ENCODE peak calls at places on chromosomes 6 and 20, in eight cellular contexts. One of them, this sample, is unnamed.

GRCh38 chr6:20610636-20611200 is 76.5 kb downstream of the CDKAL1 start:
- DNase-seq in fibroblast of the aortic adventitia: peak; percentile 56
- DNase-seq in fibroblast of villous mesenchyme: peak; percentile 69
- DNase-seq in IMR-90: peak; percentile 28
- DNase-seq in cardiac fibroblast: peak; percentile 59
- DNase-seq in lower leg skin: no peak
- DNase-seq in PC-3: no peak
- DNase-seq in foreskin fibroblast: peak; percentile 45
- DNase-seq in this sample: no peak

GRCh38 chr6:98416027-98416426 is 418.3 kb upstream of the POU3F2 start:
- DNase-seq in fibroblast of the aortic adventitia: no peak
- DNase-seq in lower leg skin: no peak
- DNase-seq in cardiac fibroblast: no peak
- DNase-seq in IMR-90: no peak
- DNase-seq in foreskin fibroblast: no peak
- DNase-seq in PC-3: no peak
- DNase-seq in fibroblast of villous mesenchyme: no peak
- DNase-seq in this sample: no peak

GRCh38 chr6:68967549-68968300 is 332.6 kb downstream of the ADGRB3 start:
- DNase-seq in foreskin fibroblast: peak; percentile 62
- DNase-seq in fibroblast of villous mesenchyme: peak; percentile 44
- DNase-seq in PC-3: peak; percentile 59
- DNase-seq in cardiac fibroblast: peak; percentile 64
- DNase-seq in fibroblast of the aortic adventitia: peak; percentile 60
- DNase-seq in IMR-90: peak; percentile 29
- DNase-seq in lower leg skin: peak; percentile 23
- DNase-seq in this sample: peak; percentile 68

GRCh38 chr6:108651781-108652227 is 91.1 kb downstream of the FOXO3 start:
- DNase-seq in fibroblast of the aortic adventitia: peak; percentile 96
- DNase-seq in lower leg skin: peak; percentile 64
- DNase-seq in fibroblast of villous mesenchyme: peak; percentile 86
- DNase-seq in foreskin fibroblast: peak; percentile 88
- DNase-seq in cardiac fibroblast: peak; percentile 87
- DNase-seq in PC-3: peak; percentile 16
- DNase-seq in IMR-90: peak; percentile 92
- DNase-seq in this sample: no peak

GRCh38 chr6:6916598-6916997 is 191.2 kb upstream of the RREB1 start:
- DNase-seq in cardiac fibroblast: peak; percentile 43
- DNase-seq in fibroblast of villous mesenchyme: no peak
- DNase-seq in foreskin fibroblast: no peak
- DNase-seq in fibroblast of the aortic adventitia: no peak
- DNase-seq in IMR-90: no peak
- DNase-seq in PC-3: no peak
- DNase-seq in lower leg skin: no peak
- DNase-seq in this sample: no peak

GRCh38 chr6:1812487-1812886 is 202.8 kb downstream of the FOXC1 start:
- DNase-seq in cardiac fibroblast: no peak
- DNase-seq in PC-3: no peak
- DNase-seq in foreskin fibroblast: no peak
- DNase-seq in fibroblast of villous mesenchyme: no peak
- DNase-seq in IMR-90: no peak
- DNase-seq in fibroblast of the aortic adventitia: no peak
- DNase-seq in lower leg skin: no peak
- DNase-seq in this sample: no peak

GRCh38 chr6:19180348-19181073 is 656.7 kb upstream of the ID4 start:
- DNase-seq in foreskin fibroblast: no peak
- DNase-seq in fibroblast of villous mesenchyme: peak; percentile 38
- DNase-seq in cardiac fibroblast: peak; percentile 21
- DNase-seq in IMR-90: no peak
- DNase-seq in PC-3: no peak
- DNase-seq in lower leg skin: peak; percentile 87
- DNase-seq in fibroblast of the aortic adventitia: peak; percentile 51
- DNase-seq in this sample: no peak

GRCh38 chr20:14009206-14009605 is 13.9 kb downstream of the MACROD2 start:
- DNase-seq in foreskin fibroblast: peak; percentile 8
- DNase-seq in PC-3: peak; percentile 25
- DNase-seq in fibroblast of the aortic adventitia: no peak
- DNase-seq in lower leg skin: no peak
- DNase-seq in cardiac fibroblast: no peak
- DNase-seq in fibroblast of villous mesenchyme: no peak
- DNase-seq in IMR-90: no peak
- DNase-seq in this sample: no peak

GRCh38 chr20:62323980-62324906 is 21.4 kb downstream of the ADRM1 start:
- DNase-seq in fibroblast of the aortic adventitia: no peak
- DNase-seq in lower leg skin: no peak
- DNase-seq in PC-3: no peak
- DNase-seq in fibroblast of villous mesenchyme: no peak
- DNase-seq in IMR-90: no peak
- DNase-seq in cardiac fibroblast: no peak
- DNase-seq in foreskin fibroblast: no peak
- DNase-seq in this sample: no peak

GRCh38 chr6:135087803-135088202 is 33.2 kb upstream of the HBS1L start:
- DNase-seq in lower leg skin: no peak
- DNase-seq in cardiac fibroblast: peak; percentile 10
- DNase-seq in fibroblast of the aortic adventitia: no peak
- DNase-seq in PC-3: no peak
- DNase-seq in foreskin fibroblast: no peak
- DNase-seq in IMR-90: no peak
- DNase-seq in fibroblast of villous mesenchyme: peak; percentile 30
- DNase-seq in this sample: no peak

GRCh38 chr6:4180653-4181255 is 45.4 kb upstream of the ECI2 start:
- DNase-seq in fibroblast of villous mesenchyme: peak; percentile 41
- DNase-seq in PC-3: peak; percentile 33
- DNase-seq in cardiac fibroblast: peak; percentile 66
- DNase-seq in lower leg skin: no peak
- DNase-seq in IMR-90: peak; percentile 63
- DNase-seq in foreskin fibroblast: no peak
- DNase-seq in fibroblast of the aortic adventitia: peak; percentile 43
- DNase-seq in this sample: peak; percentile 78

GRCh38 chr6:110590821-110591351 is 114.5 kb upstream of the SLC22A16 start:
- DNase-seq in PC-3: no peak
- DNase-seq in IMR-90: peak; percentile 71
- DNase-seq in fibroblast of villous mesenchyme: no peak
- DNase-seq in foreskin fibroblast: peak; percentile 25
- DNase-seq in cardiac fibroblast: peak; percentile 59
- DNase-seq in lower leg skin: no peak
- DNase-seq in fibroblast of the aortic adventitia: peak; percentile 15
- DNase-seq in this sample: peak; percentile 65

GRCh38 chr6:116217069-116217468 is 36.8 kb downstream of the TSPYL4 start:
- DNase-seq in fibroblast of villous mesenchyme: peak; percentile 52
- DNase-seq in foreskin fibroblast: peak; percentile 64
- DNase-seq in lower leg skin: no peak
- DNase-seq in IMR-90: peak; percentile 52
- DNase-seq in fibroblast of the aortic adventitia: peak; percentile 70
- DNase-seq in cardiac fibroblast: peak; percentile 73
- DNase-seq in PC-3: peak; percentile 61
- DNase-seq in this sample: peak; percentile 31

GRCh38 chr6:121897337-121897760 is 461.9 kb downstream of the GJA1 start:
- DNase-seq in cardiac fibroblast: peak; percentile 45
- DNase-seq in PC-3: no peak
- DNase-seq in lower leg skin: no peak
- DNase-seq in foreskin fibroblast: peak; percentile 44
- DNase-seq in IMR-90: peak; percentile 44
- DNase-seq in fibroblast of the aortic adventitia: peak; percentile 82
- DNase-seq in fibroblast of villous mesenchyme: peak; percentile 25
- DNase-seq in this sample: no peak

GRCh38 chr6:41682056-41682477 is 43.8 kb downstream of the MDFI start:
- DNase-seq in IMR-90: peak; percentile 86
- DNase-seq in PC-3: peak; percentile 90
- DNase-seq in foreskin fibroblast: peak; percentile 93
- DNase-seq in lower leg skin: peak; percentile 78
- DNase-seq in cardiac fibroblast: peak; percentile 94
- DNase-seq in fibroblast of the aortic adventitia: peak; percentile 86
- DNase-seq in fibroblast of villous mesenchyme: peak; percentile 90
- DNase-seq in this sample: peak; percentile 81

DNA sequence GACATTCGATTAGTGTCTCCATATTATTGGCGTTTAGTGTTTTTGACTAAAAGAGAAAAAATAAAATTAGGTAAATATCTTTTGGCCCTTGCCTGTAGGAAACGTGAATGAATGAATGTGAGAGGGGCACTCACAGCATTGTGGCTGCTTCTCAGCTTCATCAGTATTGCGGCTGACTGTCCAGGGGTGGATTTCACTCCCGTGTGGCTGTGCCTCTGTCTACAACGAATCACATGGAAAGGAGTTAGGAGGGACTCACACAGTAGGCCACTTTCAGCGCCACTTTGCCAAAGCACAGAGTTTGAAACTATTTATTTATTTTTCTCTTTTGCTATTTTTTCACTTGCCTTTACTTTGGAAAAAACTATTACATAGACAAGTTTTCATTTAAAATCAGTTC is 805 bp downstream of the TAGAP start:
- DNase-seq in foreskin fibroblast: no peak
- DNase-seq in lower leg skin: no peak
- DNase-seq in PC-3: no peak
- DNase-seq in IMR-90: no peak
- DNase-seq in fibroblast of villous mesenchyme: no peak
- DNase-seq in cardiac fibroblast: no peak
- DNase-seq in fibroblast of the aortic adventitia: no peak
- DNase-seq in this sample: no peak
- H3K4me3 ChIP-seq in foreskin fibroblast: no peak overlapping the region
- H3K4me3 ChIP-seq in lower leg skin: no peak overlapping the region
- H3K4me3 ChIP-seq in PC-3: no peak overlapping the region
- H3K4me3 ChIP-seq in IMR-90: no peak overlapping the region
- H3K4me3 ChIP-seq in fibroblast of villous mesenchyme: no peak overlapping the region
- H3K4me3 ChIP-seq in cardiac fibroblast: no peak overlapping the region
- H3K4me3 ChIP-seq in fibroblast of the aortic adventitia: no peak overlapping the region
- H3K4me3 ChIP-seq in this sample: peak overlapping the region; percentile 62

DNA sequence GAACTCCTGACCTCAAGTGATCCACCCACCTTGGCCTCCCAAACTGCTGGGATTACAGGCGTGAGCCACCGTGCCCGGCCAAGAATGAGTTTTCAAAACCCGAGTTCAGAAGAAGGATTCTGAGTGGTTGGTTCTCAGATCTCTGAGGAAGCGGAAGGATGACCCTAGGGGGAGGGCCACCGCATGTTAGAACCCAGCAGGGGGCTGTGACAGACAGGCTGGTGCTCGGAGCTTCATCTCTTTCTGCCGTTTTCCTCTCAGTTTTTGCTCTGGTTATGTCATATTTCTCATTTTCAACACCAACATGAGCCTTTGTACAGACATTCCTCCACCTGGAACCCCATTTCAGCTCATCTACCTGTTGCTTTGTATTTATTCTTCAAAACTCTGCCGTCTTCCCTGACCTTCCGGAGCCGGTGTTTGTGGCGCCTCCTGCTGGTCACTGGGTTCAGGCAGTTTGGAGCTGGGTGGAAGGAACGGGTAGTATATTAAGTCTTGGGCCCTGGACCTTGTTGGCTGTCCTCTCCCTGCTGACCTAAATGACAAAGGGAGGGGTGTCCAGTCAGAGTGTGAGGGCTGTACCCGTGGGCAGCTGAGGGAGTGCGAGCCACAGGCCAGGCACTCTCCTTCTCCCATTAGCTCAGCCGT is at the start of gene DEFB123:
- DNase-seq in IMR-90: no peak
- DNase-seq in fibroblast of the aortic adventitia: no peak
- DNase-seq in fibroblast of villous mesenchyme: no peak
- DNase-seq in lower leg skin: no peak
- DNase-seq in cardiac fibroblast: no peak
- DNase-seq in PC-3: no peak
- DNase-seq in foreskin fibroblast: no peak
- DNase-seq in this sample: no peak
- TF ChIP-seq CTCF in IMR-90: no peak
- TF ChIP-seq CTCF in fibroblast of the aortic adventitia: peak; percentile 25
- TF ChIP-seq CTCF in fibroblast of villous mesenchyme: no peak
- TF ChIP-seq CTCF in lower leg skin: no peak
- TF ChIP-seq CTCF in cardiac fibroblast: peak; percentile 32
- TF ChIP-seq CTCF in PC-3: peak; percentile 54
- TF ChIP-seq CTCF in foreskin fibroblast: no peak
- TF ChIP-seq CTCF in this sample: peak; percentile 37

GRCh38 chr6:77462359-77463307 is 658 bp downstream of the HTR1B start:
- DNase-seq in fibroblast of the aortic adventitia: no peak
- DNase-seq in cardiac fibroblast: peak; percentile 62
- DNase-seq in PC-3: no peak
- DNase-seq in IMR-90: no peak
- DNase-seq in lower leg skin: no peak
- DNase-seq in foreskin fibroblast: peak; percentile 75
- DNase-seq in fibroblast of villous mesenchyme: peak; percentile 73
- DNase-seq in this sample: peak; percentile 7
- H3K4me3 ChIP-seq in fibroblast of the aortic adventitia: no peak overlapping the region
- H3K4me3 ChIP-seq in cardiac fibroblast: peak overlapping the region; percentile 64
- H3K4me3 ChIP-seq in PC-3: no peak overlapping the region
- H3K4me3 ChIP-seq in IMR-90: peak overlapping the region; percentile 48
- H3K4me3 ChIP-seq in lower leg skin: no peak overlapping the region
- H3K4me3 ChIP-seq in foreskin fibroblast: peak overlapping the region; percentile 52
- H3K4me3 ChIP-seq in fibroblast of villous mesenchyme: peak overlapping the region; percentile 81
- H3K4me3 ChIP-seq in this sample: no peak overlapping the region

GRCh38 chr20:46090095-46090388 is 280 bp upstream of the NCOA5 start:
- DNase-seq in cardiac fibroblast: no peak
- DNase-seq in lower leg skin: no peak
- DNase-seq in PC-3: no peak
- DNase-seq in fibroblast of villous mesenchyme: no peak
- DNase-seq in fibroblast of the aortic adventitia: no peak
- DNase-seq in foreskin fibroblast: no peak
- DNase-seq in IMR-90: no peak
- DNase-seq in this sample: no peak
- TF ChIP-seq CTCF in cardiac fibroblast: no peak
- TF ChIP-seq CTCF in lower leg skin: no peak
- TF ChIP-seq CTCF in PC-3: no peak
- TF ChIP-seq CTCF in fibroblast of villous mesenchyme: no peak
- TF ChIP-seq CTCF in fibroblast of the aortic adventitia: no peak
- TF ChIP-seq CTCF in foreskin fibroblast: no peak
- TF ChIP-seq CTCF in IMR-90: no peak
- TF ChIP-seq CTCF in this sample: no peak

DNA sequence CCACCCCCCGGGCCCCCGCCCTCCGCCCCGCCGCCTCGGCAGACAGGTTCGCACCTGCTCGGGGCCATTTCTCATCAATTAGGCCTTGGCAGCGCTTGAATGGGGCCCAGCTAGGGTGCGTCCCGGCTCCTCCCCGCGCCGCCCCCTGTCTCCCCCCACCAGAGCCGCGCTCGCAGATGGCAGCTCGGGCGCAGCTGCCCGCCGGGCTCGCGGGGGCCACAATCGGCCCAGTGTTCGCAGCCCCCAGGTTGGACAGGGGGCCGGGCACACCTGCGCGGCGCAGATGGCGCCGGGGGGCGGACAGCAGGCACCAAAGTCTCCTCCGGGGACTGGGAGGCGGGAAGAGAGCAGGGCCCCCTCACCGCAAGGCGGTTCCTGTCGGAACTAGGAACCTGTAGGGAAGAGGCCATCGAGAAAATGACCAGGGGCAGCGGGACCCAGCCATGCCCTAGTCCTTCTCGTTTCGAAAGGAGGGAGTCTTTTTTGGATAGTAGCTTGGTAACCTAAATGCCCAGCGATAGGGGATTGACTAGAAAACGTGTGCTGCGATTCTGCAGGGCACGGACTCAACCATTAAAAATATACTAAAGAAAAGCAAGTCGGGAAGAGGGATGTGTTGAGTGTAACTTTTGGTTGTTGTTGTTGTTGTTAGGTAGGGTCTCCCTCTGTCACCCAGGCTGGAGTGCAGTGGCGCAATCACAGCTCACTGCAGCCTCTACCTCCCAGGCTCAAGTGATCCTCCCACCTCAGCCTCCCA is 83.1 kb upstream of the EYA2 start:
- DNase-seq in fibroblast of the aortic adventitia: no peak
- DNase-seq in fibroblast of villous mesenchyme: no peak
- DNase-seq in foreskin fibroblast: no peak
- DNase-seq in cardiac fibroblast: no peak
- DNase-seq in IMR-90: no peak
- DNase-seq in lower leg skin: no peak
- DNase-seq in PC-3: no peak
- DNase-seq in this sample: no peak
- H3K4me3 ChIP-seq in fibroblast of the aortic adventitia: no peak overlapping the region
- H3K4me3 ChIP-seq in fibroblast of villous mesenchyme: no peak overlapping the region
- H3K4me3 ChIP-seq in foreskin fibroblast: no peak overlapping the region
- H3K4me3 ChIP-seq in cardiac fibroblast: no peak overlapping the region
- H3K4me3 ChIP-seq in IMR-90: no peak overlapping the region
- H3K4me3 ChIP-seq in lower leg skin: no peak overlapping the region
- H3K4me3 ChIP-seq in PC-3: no peak overlapping the region
- H3K4me3 ChIP-seq in this sample: no peak overlapping the region

GRCh38 chr6:29720863-29721262 is 2.4 kb upstream of the HLA-F start:
- DNase-seq in lower leg skin: no peak
- DNase-seq in fibroblast of villous mesenchyme: no peak
- DNase-seq in PC-3: peak; percentile 19
- DNase-seq in cardiac fibroblast: no peak
- DNase-seq in foreskin fibroblast: no peak
- DNase-seq in fibroblast of the aortic adventitia: no peak
- DNase-seq in IMR-90: no peak
- DNase-seq in this sample: peak; percentile 41
- TF ChIP-seq CTCF in lower leg skin: no peak
- TF ChIP-seq CTCF in fibroblast of villous mesenchyme: no peak
- TF ChIP-seq CTCF in PC-3: peak; percentile 38
- TF ChIP-seq CTCF in cardiac fibroblast: no peak
- TF ChIP-seq CTCF in foreskin fibroblast: no peak
- TF ChIP-seq CTCF in fibroblast of the aortic adventitia: no peak
- TF ChIP-seq CTCF in IMR-90: no peak
- TF ChIP-seq CTCF in this sample: peak; percentile 15